ENCODE peak calls at places on chromosomes 3 and 15, in four cellular contexts. One of them, this sample, is unnamed.

GRCh38 chr3:113136071-113136470 is 75.3 kb upstream of the BOC start:
- DNase-seq in heart left ventricle: no peak
- DNase-seq in cardiac muscle cell: peak
- DNase-seq in A549: peak
- DNase-seq in this sample: peak

GRCh38 chr15:62469874-62470688 is 305.0 kb upstream of the C2CD4B start:
- DNase-seq in heart left ventricle: peak
- DNase-seq in cardiac muscle cell: no peak
- DNase-seq in A549: no peak
- DNase-seq in this sample: no peak

GRCh38 chr15:67198157-67198754 is 56.2 kb downstream of the AAGAB start:
- DNase-seq in A549: no peak
- DNase-seq in cardiac muscle cell: no peak
- DNase-seq in heart left ventricle: no peak
- DNase-seq in this sample: no peak

GRCh38 chr3:183300996-183301562 is 48.0 kb downstream of the B3GNT5 start:
- DNase-seq in cardiac muscle cell: no peak
- DNase-seq in A549: no peak
- DNase-seq in heart left ventricle: no peak
- DNase-seq in this sample: no peak

GRCh38 chr3:100316656-100317069 is 17.9 kb upstream of the NIT2 start:
- DNase-seq in cardiac muscle cell: peak
- DNase-seq in heart left ventricle: no peak
- DNase-seq in A549: peak
- DNase-seq in this sample: peak

GRCh38 chr3:126522363-126522788 is 1.6 kb upstream of the CHST13 start:
- DNase-seq in heart left ventricle: peak
- DNase-seq in cardiac muscle cell: peak
- DNase-seq in A549: peak
- DNase-seq in this sample: peak

GRCh38 chr3:185983495-185984141 is 45.8 kb upstream of the TRA2B start:
- DNase-seq in heart left ventricle: peak
- DNase-seq in A549: peak
- DNase-seq in cardiac muscle cell: peak
- DNase-seq in this sample: peak

GRCh38 chr3:110419571-110419970 is 652.0 kb upstream of the NECTIN3 start:
- DNase-seq in cardiac muscle cell: no peak
- DNase-seq in A549: no peak
- DNase-seq in heart left ventricle: no peak
- DNase-seq in this sample: no peak